ENCODE peak calls at places on chromosome 7, in four cellular contexts. C is HepG2, N is trophoblast cell, K is fibroblast of lung. X is an unnamed sample. For H3K79me2, the result is how much of the 10 kb centered on the place peaks cover.

GRCh38 chr7:40470111-40470736 is 335.4 kb downstream of the SUGCT start:
- DNase-seq in C (peak), N (no peak), K (peak), X (no peak)

GRCh38 chr7:137681657-137682562 is 164.9 kb downstream of the DGKI start:
- DNase-seq in C (no peak), N (peak), K (peak), X (no peak)

GRCh38 chr7:55794527-55794926 is 68.0 kb downstream of the SEPTIN14 start:
- DNase-seq in C (no peak), N (peak), K (no peak), X (no peak)

GRCh38 chr7:94057955-94058354 is 53.8 kb upstream of the BET1 start:
- DNase-seq in C (no peak), N (no peak), K (no peak), X (no peak)

GRCh38 chr7:51352174-51353145 is 35.9 kb upstream of the COBL start:
- DNase-seq in C (no peak), N (no peak), K (no peak), X (no peak)

GRCh38 chr7:39580150-39580874 is 14.1 kb downstream of the YAE1 start:
- DNase-seq in C (peak), N (peak), K (peak), X (peak)

GRCh38 chr7:66075590-66076458 is at the start of gene ASL:
- DNase-seq in C (peak), N (peak), K (peak), X (peak)

GRCh38 chr7:2736411-2736914 is 48.5 kb downstream of the AMZ1 start:
- DNase-seq in C (no peak), N (no peak), K (no peak), X (peak)

GRCh38 chr7:113784317-113784716 is 134.5 kb downstream of the PPP1R3A start:
- DNase-seq in C (no peak), N (no peak), K (no peak), X (no peak)
- H2AFZ ChIP-seq in C (no peak), N (no peak), K (no peak), X (no peak)

GRCh38 chr7:99505324-99505662 is 831 bp downstream of the ZKSCAN5 start:
- DNase-seq in C (no peak), N (no peak), K (no peak), X (no peak)
- H3K79me2 ChIP-seq in C (under half), N (under half), K (under half), X (under half)

GRCh38 chr7:46003161-46003560 is 82.1 kb upstream of the IGFBP3 start:
- DNase-seq in C (no peak), N (no peak), K (peak), X (no peak)
- H3K4me2 ChIP-seq in C (no peak), N (no peak), K (no peak), X (no peak)

GRCh38 chr7:7795736-7796135 is 77.3 kb upstream of the RPA3 start:
- DNase-seq in C (peak), N (peak), K (peak), X (no peak)
- H2AFZ ChIP-seq in C (no peak), N (no peak), K (no peak), X (no peak)

GRCh38 chr7:100079024-100079560 is 2.4 kb downstream of the ZNF3 start:
- DNase-seq in C (peak), N (no peak), K (no peak), X (no peak)
- H3K79me2 ChIP-seq in C (half or more), N (under half), K (under half), X (under half)

DNA sequence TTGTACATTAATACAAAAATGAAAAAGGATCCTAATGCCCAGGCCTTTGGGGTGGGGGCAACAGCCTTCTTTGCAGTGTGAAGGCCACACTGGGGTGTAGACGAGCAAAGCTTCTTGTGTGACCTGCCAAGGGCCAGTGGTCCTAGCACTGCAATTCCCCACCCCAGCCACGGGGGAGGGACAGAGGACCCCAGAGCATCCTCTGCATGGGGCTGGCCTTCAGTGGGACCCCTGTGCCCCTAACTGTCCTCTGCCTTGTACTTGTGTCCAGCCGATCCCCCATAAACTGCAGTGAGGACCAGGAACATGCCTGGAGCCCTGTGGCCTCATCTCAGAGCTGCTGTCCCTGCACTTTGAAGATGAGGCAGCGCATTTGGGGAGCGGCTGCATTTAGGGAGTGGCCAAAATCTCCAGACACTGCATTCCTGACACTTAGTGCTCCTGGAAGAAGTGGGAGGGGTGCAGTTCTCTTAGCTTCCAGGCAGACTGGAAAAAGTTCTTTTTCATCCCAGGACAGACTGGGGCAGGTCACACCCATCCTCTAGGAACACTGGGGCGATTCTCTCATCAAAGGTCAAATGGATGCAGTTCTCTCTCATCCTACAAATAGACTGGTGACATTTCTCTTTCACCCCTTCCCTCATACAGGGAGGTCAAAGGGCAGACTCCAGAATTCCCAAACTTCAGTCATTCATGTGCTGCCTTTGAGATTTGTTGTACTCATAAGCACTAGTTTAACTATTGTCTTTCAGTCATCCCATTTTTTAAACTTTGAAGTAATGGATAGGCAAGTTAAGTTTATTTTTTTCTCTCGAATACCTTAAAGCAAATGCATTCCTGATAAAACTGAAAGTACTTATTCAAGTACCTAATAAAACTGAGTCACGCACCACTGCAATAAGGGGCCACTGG is 922 bp upstream of the MYO1G start:
- DNase-seq in C (no peak), N (no peak), K (peak), X (peak)
- H3K4me2 ChIP-seq in C (no peak), N (no peak), K (peak), X (peak)

GRCh38 chr7:101630591-101630990 is 1.5 kb upstream of the MYL10 start:
- DNase-seq in C (no peak), N (peak), K (peak), X (no peak)
- H2AFZ ChIP-seq in C (no peak), N (no peak), K (no peak), X (no peak)

GRCh38 chr7:141181812-141182211 is 107.9 kb downstream of the TMEM178B start:
- DNase-seq in C (no peak), N (no peak), K (no peak), X (no peak)
- H3K79me2 ChIP-seq in C (under half), N (under half), K (under half), X (under half)